ENCODE peak calls at places on chromosomes 2 and 18, in four cellular contexts. I is astrocyte of the spinal cord, K is GM06990, Z is breast epithelium. Y is an unnamed sample.

GRCh38 chr2:25405871-25406270 is 64.1 kb upstream of the DNMT3A start:
- DNase-seq in I (no peak), K (no peak), Z (no peak), Y (no peak)

GRCh38 chr2:201701591-201701990 is 3.1 kb upstream of the MPP4 start:
- DNase-seq in I (no peak), K (no peak), Z (no peak), Y (no peak)

GRCh38 chr2:203759692-203760365 is 53.4 kb downstream of the CD28 start:
- DNase-seq in I (peak), Z (peak), K (no peak), Y (no peak)

GRCh38 chr2:19132967-19133366 is 225.5 kb downstream of the OSR1 start:
- DNase-seq in Z (no peak), K (no peak), I (no peak), Y (no peak)

GRCh38 chr18:35661483-35662146 is 80.1 kb downstream of the GALNT1 start:
- DNase-seq in Z (no peak), K (no peak), I (no peak), Y (no peak)

GRCh38 chr18:77321823-77322805 is 72.5 kb downstream of the GALR1 start:
- DNase-seq in K (no peak), I (no peak), Z (no peak), Y (no peak)

GRCh38 chr18:2263303-2263702 is 308.0 kb downstream of the METTL4 start:
- DNase-seq in I (no peak), Z (no peak), K (no peak), Y (no peak)

GRCh38 chr18:54875063-54875462 is 46.8 kb downstream of the RAB27B start:
- DNase-seq in I (no peak), Z (no peak), K (no peak), Y (no peak)

GRCh38 chr2:230457793-230458192 is 41.8 kb downstream of the SP100 start:
- DNase-seq in I (no peak), Z (no peak), K (no peak), Y (no peak)

GRCh38 chr2:216911886-216912285 is 52.0 kb upstream of the TNP1 start:
- DNase-seq in I (peak), K (no peak), Z (no peak), Y (no peak)

GRCh38 chr18:74457043-74457742 is at the start of gene DIPK1C:
- DNase-seq in K (no peak), I (peak), Z (no peak), Y (no peak)

GRCh38 chr2:10721344-10722251 is at the start of gene ATP6V1C2:
- DNase-seq in K (peak), I (no peak), Z (no peak), Y (no peak)

GRCh38 chr2:54384301-54385035 is 71.7 kb upstream of the SPTBN1 start:
- DNase-seq in Z (peak), I (no peak), K (no peak), Y (no peak)

GRCh38 chr2:17851731-17852585 is 26.5 kb upstream of the KCNS3 start:
- DNase-seq in K (peak), Z (peak), I (peak), Y (peak)

GRCh38 chr2:219181531-219181930 is 3.5 kb downstream of the RETREG2 start:
- DNase-seq in K (no peak), Z (no peak), I (no peak), Y (no peak)

GRCh38 chr2:121667618-121668017 is 18.4 kb upstream of the CLASP1 start:
- DNase-seq in I (no peak), K (no peak), Z (no peak), Y (no peak)

GRCh38 chr2:239300242-239300641 is 100.6 kb downstream of the HDAC4 start:
- DNase-seq in I (no peak), Z (no peak), K (no peak), Y (no peak)

GRCh38 chr2:191899442-191899841 is 52.6 kb upstream of the CAVIN2 start:
- DNase-seq in K (no peak), Z (no peak), I (peak), Y (peak)

GRCh38 chr18:75162467-75162866 is 46.5 kb downstream of the PTGR3 start:
- DNase-seq in K (no peak), I (peak), Z (no peak), Y (peak)

GRCh38 chr2:131419447-131419846 is 55.5 kb upstream of the RAB6D start:
- DNase-seq in Z (no peak), K (no peak), I (no peak), Y (no peak)

GRCh38 chr2:148643998-148644884 is at the start of gene EPC2:
- DNase-seq in Z (peak), K (peak), I (peak), Y (peak)

GRCh38 chr2:126781806-126782205 is 116.9 kb upstream of the TEX51 start:
- DNase-seq in Z (no peak), K (no peak), I (no peak), Y (no peak)

GRCh38 chr18:63834471-63835113 is 52.9 kb upstream of the SERPINB2 start:
- DNase-seq in I (no peak), Z (no peak), K (no peak), Y (no peak)

GRCh38 chr2:236711440-236711839 is 141.8 kb downstream of the ACKR3 start:
- DNase-seq in Z (no peak), I (peak), K (no peak), Y (no peak)

GRCh38 chr18:68056936-68057335 is 540.4 kb upstream of the DSEL start:
- DNase-seq in K (no peak), Z (no peak), I (no peak), Y (no peak)

GRCh38 chr2:209474960-209475359 is 51.1 kb downstream of the MAP2 start:
- DNase-seq in K (no peak), I (no peak), Z (no peak), Y (no peak)

GRCh38 chr18:26448714-26449159 is 99.6 kb downstream of the KCTD1 start:
- DNase-seq in K (no peak), I (no peak), Z (no peak), Y (no peak)

GRCh38 chr2:181008418-181008817 is 28.0 kb downstream of the UBE2E3 start:
- DNase-seq in Z (no peak), K (no peak), I (no peak), Y (no peak)

GRCh38 chr2:181005809-181006208 is 25.4 kb downstream of the UBE2E3 start:
- DNase-seq in Z (no peak), I (no peak), K (no peak), Y (no peak)

GRCh38 chr2:181004647-181005325 is 24.4 kb downstream of the UBE2E3 start:
- DNase-seq in I (no peak), K (no peak), Z (no peak), Y (no peak)

GRCh38 chr2:181007086-181007837 is 26.9 kb downstream of the UBE2E3 start:
- DNase-seq in K (no peak), I (no peak), Z (no peak), Y (no peak)

DNA sequence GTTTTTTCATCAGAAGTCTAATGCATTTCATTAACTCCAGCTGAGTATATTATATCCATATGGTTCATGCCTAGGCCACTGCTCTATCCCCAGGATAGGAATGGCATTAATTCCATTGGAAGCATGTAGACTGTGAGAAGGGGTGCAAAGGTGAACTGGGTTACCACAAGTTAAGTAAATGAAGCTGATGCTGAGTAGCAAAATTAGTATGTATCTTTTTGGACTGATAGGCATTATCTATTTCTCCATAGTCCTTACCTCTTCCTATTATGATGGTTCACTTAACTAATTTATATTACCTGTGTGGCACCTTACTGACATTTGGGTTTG is 24.9 kb downstream of the UBE2E3 start:
- DNase-seq in Z (no peak), I (no peak), K (no peak), Y (no peak)
- TF ChIP-seq CTCF in Z (no peak), I (no peak), K (no peak), Y (no peak)

GRCh38 chr2:227325824-227326195 is 759 bp downstream of the MFF start:
- DNase-seq in I (peak), Z (no peak), K (peak), Y (no peak)
- TF ChIP-seq CTCF in I (no peak), Z (no peak), K (no peak), Y (no peak)

GRCh38 chr2:58680938-58681337 is 439.8 kb upstream of the FANCL start:
- DNase-seq in I (no peak), Z (no peak), K (no peak), Y (no peak)
- TF ChIP-seq CTCF in I (no peak), Z (no peak), K (no peak), Y (no peak)

GRCh38 chr2:98608118-98608961 is at the start of the genes COA5 and UNC50:
- DNase-seq in Z (peak), I (peak), K (peak), Y (peak)
- TF ChIP-seq CTCF in Z (no peak), I (peak), K (no peak), Y (no peak)

GRCh38 chr18:66635342-66635741 is 31.5 kb upstream of the CDH19 start:
- DNase-seq in K (no peak), I (no peak), Z (no peak), Y (no peak)
- TF ChIP-seq CTCF in K (no peak), I (no peak), Z (no peak), Y (no peak)

GRCh38 chr18:49059028-49059670 is 108.4 kb upstream of the SMAD7 start:
- DNase-seq in I (no peak), K (no peak), Z (no peak), Y (no peak)
- TF ChIP-seq CTCF in I (peak), K (peak), Z (no peak), Y (no peak)

DNA sequence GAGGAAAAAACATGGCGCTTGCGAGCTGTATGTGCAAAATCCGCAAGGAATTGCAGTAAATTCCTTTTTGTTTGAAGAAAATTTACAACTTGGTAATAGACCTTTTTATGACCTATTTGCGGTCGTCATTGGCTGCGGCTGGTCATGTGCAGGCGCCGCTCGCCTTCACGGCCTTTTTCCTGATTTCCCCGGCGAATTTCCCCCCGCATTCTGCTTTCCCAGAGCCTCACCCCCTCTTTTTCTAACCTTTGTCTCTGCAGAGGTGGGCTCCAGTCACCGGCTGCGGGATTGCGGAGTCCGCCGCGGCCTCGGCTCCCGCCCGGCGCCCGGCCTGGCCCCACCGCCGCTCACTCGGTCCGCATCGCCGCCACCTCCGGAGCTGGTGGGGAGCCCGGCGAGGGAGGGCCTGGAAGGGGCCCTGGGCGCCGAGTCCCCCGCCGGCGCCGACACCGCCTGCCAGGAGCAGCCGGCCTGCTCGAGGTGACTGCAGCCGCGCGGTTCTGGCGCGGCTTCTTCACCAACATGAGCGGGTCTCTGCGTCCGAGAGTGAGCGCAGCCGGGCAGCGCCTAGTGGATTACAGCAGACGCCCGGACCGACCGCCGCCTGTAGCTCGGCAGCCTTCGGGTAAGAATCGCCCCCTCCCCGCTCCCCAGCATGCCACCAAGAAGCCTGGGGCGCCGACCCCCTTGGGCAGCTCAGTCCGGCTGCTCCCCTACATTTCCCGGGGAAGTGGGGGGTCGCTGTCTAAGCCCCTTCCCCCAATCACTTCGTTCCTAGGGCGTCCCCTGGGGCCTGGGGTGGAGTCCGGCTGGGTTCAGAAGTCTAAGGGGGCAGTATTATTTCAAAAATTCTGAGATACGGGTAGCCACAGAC is 7.1 kb downstream of the HOXD8 start:
- DNase-seq in I (no peak), Z (no peak), K (no peak), Y (no peak)
- TF ChIP-seq CTCF in I (no peak), Z (no peak), K (no peak), Y (no peak)

DNA sequence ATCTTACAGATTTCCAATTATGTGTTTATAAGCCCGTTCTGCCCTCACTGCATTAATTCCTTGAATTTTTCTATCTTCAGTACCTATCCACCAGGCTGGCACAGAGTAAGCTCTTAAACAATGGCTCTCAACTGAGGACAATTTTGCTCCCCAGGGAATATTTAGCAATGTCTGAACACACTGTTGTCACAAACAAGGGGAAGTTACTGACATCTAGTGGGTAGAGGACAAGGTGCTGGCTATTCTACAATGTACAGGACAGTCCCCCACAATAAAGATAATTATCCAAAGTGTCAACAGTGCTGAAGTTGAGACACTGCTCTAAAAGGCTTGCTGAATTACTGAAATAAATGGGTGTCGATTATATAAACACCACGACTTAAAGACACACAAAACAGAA is 5.0 kb downstream of the NDUFS1 start:
- DNase-seq in Z (no peak), K (no peak), I (no peak), Y (no peak)
- TF ChIP-seq CTCF in Z (no peak), K (peak), I (peak), Y (no peak)

Y was measured in lower leg skin.